ENCODE peak calls at places on chromosomes 3 and 15, in seven cellular contexts. Y, S, W, P, Z, C and E are unnamed samples.

GRCh38 chr3:144369151-144369879 is 397.7 kb downstream of the DIPK2A start:
- DNase-seq in Y (no peak), S (no peak), W (no peak), P (no peak), Z (no peak), C (no peak), E (no peak)

GRCh38 chr3:53192608-53193007 is 31.6 kb downstream of the PRKCD start:
- DNase-seq in Y (no peak), S (no peak), W (no peak), P (peak), Z (peak), C (no peak), E (no peak)

GRCh38 chr15:26624128-26624527 is 148.7 kb downstream of the GABRB3 start:
- DNase-seq in Y (no peak), S (no peak), W (no peak), P (no peak), Z (no peak), C (no peak), E (no peak)

GRCh38 chr3:179771797-179772196 is 119.0 kb downstream of the USP13 start:
- DNase-seq in Y (no peak), S (no peak), W (no peak), P (no peak), Z (no peak), C (no peak), E (no peak)

GRCh38 chr3:71849674-71850073 is 64.7 kb upstream of the PROK2 start:
- DNase-seq in Y (no peak), S (no peak), W (no peak), P (no peak), Z (no peak), C (no peak), E (no peak)

GRCh38 chr3:144128117-144128892 is 156.7 kb downstream of the DIPK2A start:
- DNase-seq in Y (no peak), S (no peak), W (no peak), P (peak), Z (no peak), C (no peak), E (no peak)

GRCh38 chr3:151316267-151316991 is at the start of gene GPR87:
- DNase-seq in Y (peak), S (no peak), W (no peak), P (no peak), Z (no peak), C (no peak), E (no peak)

GRCh38 chr3:44117239-44117638 is 124.4 kb upstream of the TOPAZ1 start:
- DNase-seq in Y (no peak), S (no peak), W (no peak), P (no peak), Z (no peak), C (peak), E (no peak)

GRCh38 chr15:63322541-63322940 is 45.1 kb downstream of the APH1B start:
- DNase-seq in Y (no peak), S (no peak), W (no peak), P (no peak), Z (no peak), C (no peak), E (no peak)

GRCh38 chr15:70873232-70874054 is 18.8 kb downstream of the THAP10 start:
- DNase-seq in Y (no peak), S (no peak), W (no peak), P (no peak), Z (no peak), C (no peak), E (no peak)

GRCh38 chr3:148255981-148256969 is 441.4 kb upstream of the AGTR1 start:
- DNase-seq in Y (no peak), S (no peak), W (no peak), P (no peak), Z (no peak), C (no peak), E (no peak)

GRCh38 chr15:47949815-47950214 is 171.0 kb upstream of the SLC24A5 start:
- DNase-seq in Y (no peak), S (no peak), W (no peak), P (no peak), Z (no peak), C (no peak), E (no peak)

GRCh38 chr3:9681723-9682081 is 21.9 kb upstream of the CPNE9 start:
- DNase-seq in Y (no peak), S (no peak), W (no peak), P (no peak), Z (no peak), C (no peak), E (no peak)

GRCh38 chr3:185312006-185312405 is 50.9 kb upstream of the MAP3K13 start:
- DNase-seq in Y (no peak), S (no peak), W (no peak), P (no peak), Z (no peak), C (no peak), E (no peak)

GRCh38 chr15:39786444-39787056 is 3.9 kb upstream of the FSIP1 start:
- DNase-seq in Y (peak), S (no peak), W (no peak), P (peak), Z (no peak), C (peak), E (no peak)

GRCh38 chr3:196292281-196292923 is 4.9 kb upstream of the PCYT1A start:
- DNase-seq in Y (no peak), S (no peak), W (no peak), P (peak), Z (peak), C (no peak), E (no peak)

GRCh38 chr3:97882975-97883598 is 61.3 kb downstream of the CRYBG3 start:
- DNase-seq in Y (peak), S (no peak), W (no peak), P (no peak), Z (no peak), C (no peak), E (no peak)

GRCh38 chr3:71652786-71653419 is 69.4 kb upstream of the FOXP1 start:
- DNase-seq in Y (peak), S (no peak), W (no peak), P (peak), Z (no peak), C (no peak), E (no peak)

GRCh38 chr3:33751320-33751719 is 33.3 kb upstream of the CLASP2 start:
- DNase-seq in Y (no peak), S (no peak), W (no peak), P (no peak), Z (no peak), C (no peak), E (no peak)

GRCh38 chr15:66749841-66750575 is 48.0 kb downstream of the SMAD6 start:
- DNase-seq in Y (peak), S (no peak), W (no peak), P (no peak), Z (no peak), C (no peak), E (no peak)

DNA sequence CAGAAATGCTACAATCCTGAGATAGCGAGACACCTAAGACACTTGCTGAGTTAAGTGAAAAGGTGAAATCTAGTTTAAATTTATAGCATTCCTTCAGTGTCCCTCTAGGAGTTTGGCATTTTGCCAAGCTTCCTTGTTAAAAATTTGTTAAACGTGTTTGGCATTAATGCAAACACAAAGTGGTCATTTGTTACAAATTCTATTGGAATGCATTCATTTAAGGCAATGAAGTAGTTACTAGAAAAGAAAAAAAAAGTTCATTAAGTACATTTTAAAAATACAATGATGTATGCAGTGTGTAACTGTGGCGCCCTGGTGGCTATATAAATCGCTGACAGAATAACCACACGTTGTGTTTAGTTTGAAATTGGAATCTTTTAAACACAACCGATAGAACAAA is 31.3 kb upstream of the WNT5A start:
- DNase-seq in Y (no peak), S (no peak), W (no peak), P (no peak), Z (no peak), C (no peak), E (no peak)
- TF ChIP-seq CTCF in Y (no peak), S (no peak), W (no peak), P (no peak), Z (no peak), C (no peak), E (peak)

GRCh38 chr15:51622269-51623180 is at the start of gene DMXL2:
- DNase-seq in Y (peak), S (peak), W (peak), P (peak), Z (peak), C (peak), E (peak)

GRCh38 chr15:51621155-51621554 is 1.4 kb downstream of the DMXL2 start:
- DNase-seq in Y (no peak), S (no peak), W (no peak), P (no peak), Z (no peak), C (no peak), E (no peak)

GRCh38 chr15:51623386-51623938 is 891 bp upstream of the DMXL2 start:
- DNase-seq in Y (peak), S (no peak), W (no peak), P (peak), Z (no peak), C (no peak), E (no peak)

GRCh38 chr15:51620647-51621046 is 1.9 kb downstream of the DMXL2 start:
- DNase-seq in Y (no peak), S (no peak), W (no peak), P (peak), Z (no peak), C (no peak), E (no peak)

DNA sequence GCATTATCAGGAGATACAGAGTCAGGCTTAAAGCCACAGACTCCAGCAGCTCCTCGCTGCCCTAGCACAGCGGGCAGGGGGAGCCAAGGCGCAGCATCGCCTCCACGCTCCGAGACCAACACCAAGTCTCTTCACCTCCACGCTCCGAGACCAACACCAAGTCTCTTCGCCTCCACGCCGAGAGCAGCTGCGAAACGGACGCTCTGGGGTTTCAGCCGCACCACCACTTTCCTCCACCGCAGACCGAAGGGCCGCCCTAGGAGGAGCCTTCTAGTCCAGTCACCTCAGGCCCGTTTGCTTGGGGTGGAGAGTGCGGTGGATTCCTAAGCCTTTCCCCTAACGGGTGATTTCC is 678 bp downstream of the DMXL2 start:
- DNase-seq in Y (peak), S (peak), W (peak), P (peak), Z (peak), C (peak), E (peak)
- TF ChIP-seq CTCF in Y (peak), S (no peak), W (peak), P (no peak), Z (no peak), C (no peak), E (peak)

GRCh38 chr3:42755681-42756578 is 17.1 kb downstream of the CCDC13 start:
- DNase-seq in Y (peak), S (no peak), W (peak), P (peak), Z (no peak), C (no peak), E (no peak)
- TF ChIP-seq CTCF in Y (no peak), S (no peak), W (peak), P (peak), Z (no peak), C (peak), E (peak)

DNA sequence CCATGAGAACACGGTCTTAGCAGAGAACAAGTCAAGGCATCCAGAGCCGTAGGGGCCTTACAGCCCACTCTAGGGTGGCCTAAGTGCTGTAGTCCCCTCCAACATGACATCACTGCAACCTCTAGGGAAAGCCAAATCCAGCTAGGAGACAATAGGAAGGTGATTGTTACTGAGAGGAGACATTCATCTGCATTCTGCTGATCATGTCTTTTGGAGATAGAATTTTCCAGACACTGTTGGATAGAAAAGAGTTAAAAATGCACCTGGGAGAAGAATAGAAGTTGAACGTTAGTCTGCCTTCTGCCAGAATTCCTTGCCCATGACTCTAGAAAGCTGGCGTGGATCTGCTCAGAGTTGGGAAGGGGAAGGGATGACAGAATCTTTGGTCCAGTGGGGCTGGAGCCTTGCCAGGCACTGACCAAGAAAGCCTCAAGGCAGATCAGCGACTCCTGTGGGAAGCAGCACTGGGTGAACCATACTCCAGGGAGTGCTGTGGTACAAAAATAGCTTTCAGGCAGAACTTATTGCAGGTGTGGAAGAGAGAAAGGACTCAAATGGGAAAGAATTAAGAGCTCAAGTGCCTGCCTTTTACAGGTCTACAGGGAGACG is 44.8 kb upstream of the RAF1 start:
- DNase-seq in Y (no peak), S (no peak), W (no peak), P (no peak), Z (no peak), C (no peak), E (no peak)
- TF ChIP-seq CTCF in Y (no peak), S (no peak), W (no peak), P (no peak), Z (no peak), C (no peak), E (no peak)

DNA sequence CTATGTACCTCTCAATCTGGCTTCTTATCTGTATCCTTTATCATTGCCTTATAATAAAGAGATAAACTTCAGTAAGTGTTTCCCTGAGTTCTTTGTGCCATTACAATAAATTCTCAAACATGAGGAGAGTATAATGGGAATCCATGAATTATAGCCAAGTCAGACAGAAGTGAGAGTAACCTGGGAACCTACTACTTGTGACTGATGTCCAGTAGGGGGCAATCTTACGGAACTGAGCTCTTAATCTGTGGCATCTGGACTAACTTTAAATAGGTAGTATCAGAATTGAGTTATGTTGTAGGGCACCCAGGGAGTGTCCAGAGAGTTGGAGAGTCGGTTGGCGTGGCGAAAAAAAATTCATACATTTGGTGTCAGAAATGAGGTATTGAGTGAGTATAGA is 542.6 kb downstream of the ZBBX start:
- DNase-seq in Y (peak), S (no peak), W (no peak), P (no peak), Z (no peak), C (peak), E (no peak)
- TF ChIP-seq CTCF in Y (no peak), S (no peak), W (no peak), P (peak), Z (no peak), C (peak), E (peak)

GRCh38 chr3:157888040-157888439 is 218.2 kb downstream of the SHOX2 start:
- DNase-seq in Y (no peak), S (no peak), W (no peak), P (no peak), Z (no peak), C (no peak), E (no peak)
- TF ChIP-seq CTCF in Y (no peak), S (no peak), W (no peak), P (no peak), Z (no peak), C (no peak), E (peak)

GRCh38 chr3:113534365-113534764 is 2.0 kb downstream of the SIDT1 start:
- DNase-seq in Y (no peak), S (no peak), W (no peak), P (peak), Z (no peak), C (no peak), E (no peak)

GRCh38 chr3:113531826-113532697 is at the start of gene SIDT1:
- DNase-seq in Y (peak), S (peak), W (peak), P (peak), Z (peak), C (peak), E (no peak)

GRCh38 chr3:113535898-113536297 is 3.5 kb downstream of the SIDT1 start:
- DNase-seq in Y (peak), S (no peak), W (no peak), P (no peak), Z (no peak), C (no peak), E (no peak)

GRCh38 chr3:113533534-113533892 is 1.2 kb downstream of the SIDT1 start:
- DNase-seq in Y (no peak), S (peak), W (no peak), P (peak), Z (peak), C (no peak), E (no peak)

GRCh38 chr3:113532698-113533533 is 561 bp downstream of the SIDT1 start:
- DNase-seq in Y (peak), S (peak), W (peak), P (peak), Z (peak), C (peak), E (no peak)
- TF ChIP-seq CTCF in Y (no peak), S (no peak), W (no peak), P (no peak), Z (no peak), C (no peak), E (peak)

GRCh38 chr15:82585072-82585471 is 44.8 kb upstream of the RPS17 start:
- DNase-seq in Y (no peak), S (no peak), W (no peak), P (no peak), Z (no peak), C (no peak), E (no peak)
- TF ChIP-seq CTCF in Y (no peak), S (no peak), W (no peak), P (no peak), Z (no peak), C (no peak), E (peak)

GRCh38 chr3:47412842-47413520 is 32.2 kb downstream of the PTPN23 start:
- DNase-seq in Y (no peak), S (no peak), W (no peak), P (no peak), Z (no peak), C (no peak), E (no peak)
- TF ChIP-seq CTCF in Y (no peak), S (no peak), W (no peak), P (no peak), Z (no peak), C (no peak), E (no peak)